ENCODE peak calls at places on chromosomes 2 and 18, in five cellular contexts. P, G, E, Q and I are unnamed samples.

GRCh38 chr2:127187081-127187775 is 32.9 kb downstream of the CYP27C1 start:
- DNase-seq in P (no peak), G (peak; percentile 70), E (no peak), Q (peak; percentile 50), I (no peak)

GRCh38 chr2:219500135-219500534 is 1.4 kb downstream of the GMPPA start:
- DNase-seq in P (no peak), G (no peak), E (no peak), Q (no peak), I (no peak)

GRCh38 chr18:47632970-47633635 is 297.4 kb downstream of the SMAD2 start:
- DNase-seq in P (no peak), G (no peak), E (no peak), Q (no peak), I (no peak)

GRCh38 chr2:230687498-230687897 is 25.1 kb upstream of the CAB39 start:
- DNase-seq in P (no peak), G (no peak), E (no peak), Q (no peak), I (no peak)

GRCh38 chr2:23505984-23506380 is 121.0 kb downstream of the KLHL29 start:
- DNase-seq in P (no peak), G (no peak), E (peak; percentile 29), Q (no peak), I (no peak)

GRCh38 chr2:227793148-227793722 is 20.4 kb upstream of the CCL20 start:
- DNase-seq in P (no peak), G (no peak), E (no peak), Q (no peak), I (no peak)

GRCh38 chr2:25078171-25079049 is 36.5 kb downstream of the EFR3B start:
- DNase-seq in P (peak; percentile 81), G (no peak), E (peak; percentile 26), Q (no peak), I (no peak)

GRCh38 chr2:180376076-180376475 is 369.0 kb upstream of the CWC22 start:
- DNase-seq in P (no peak), G (no peak), E (no peak), Q (no peak), I (no peak)

GRCh38 chr2:231294578-231295362 is 96.3 kb downstream of the ARMC9 start:
- DNase-seq in P (no peak), G (no peak), E (no peak), Q (peak; percentile 80), I (no peak)

GRCh38 chr2:38636069-38636468 is 29.8 kb upstream of the GALM start:
- DNase-seq in P (no peak), G (no peak), E (no peak), Q (no peak), I (no peak)

GRCh38 chr2:19274439-19274838 is 84.0 kb downstream of the OSR1 start:
- DNase-seq in P (no peak), G (no peak), E (no peak), Q (no peak), I (no peak)

GRCh38 chr18:2905802-2906521 is 59.2 kb downstream of the EMILIN2 start:
- DNase-seq in P (no peak), G (no peak), E (no peak), Q (peak; percentile 95), I (peak; percentile 66)

GRCh38 chr18:48552130-48552529 is 13.3 kb downstream of the CTIF start:
- DNase-seq in P (no peak), G (no peak), E (no peak), Q (no peak), I (no peak)

GRCh38 chr2:85605406-85606115 is 3.1 kb upstream of the TMEM150A start:
- DNase-seq in P (peak; percentile 97), G (no peak), E (no peak), Q (no peak), I (no peak)

GRCh38 chr2:107811982-107812381 is 14.7 kb upstream of the RGPD4 start:
- DNase-seq in P (no peak), G (no peak), E (no peak), Q (no peak), I (no peak)

GRCh38 chr2:27261241-27261925 is 1.5 kb downstream of the SLC30A3 start:
- DNase-seq in P (no peak), G (no peak), E (no peak), Q (no peak), I (no peak)
- H3K4me3 ChIP-seq in P (no peak overlapping the region), G (no peak overlapping the region), E (no peak overlapping the region), Q (no peak overlapping the region), I (no peak overlapping the region)

GRCh38 chr2:159117658-159118057 is 149.2 kb downstream of the TANC1 start:
- DNase-seq in P (no peak), G (no peak), E (no peak), Q (no peak), I (no peak)

GRCh38 chr2:159116922-159117321 is 148.5 kb downstream of the TANC1 start:
- DNase-seq in P (no peak), G (no peak), E (no peak), Q (no peak), I (no peak)

GRCh38 chr2:159118115-159118858 is 149.8 kb downstream of the TANC1 start:
- DNase-seq in P (peak; percentile 84), G (no peak), E (peak; percentile 87), Q (peak; percentile 97), I (peak; percentile 86)

GRCh38 chr2:159119652-159120257 is 151.3 kb downstream of the TANC1 start:
- DNase-seq in P (no peak), G (no peak), E (no peak), Q (no peak), I (no peak)

GRCh38 chr2:159118859-159119510 is 150.5 kb downstream of the TANC1 start:
- DNase-seq in P (no peak), G (no peak), E (no peak), Q (no peak), I (no peak)
- TF ChIP-seq CTCF in P (no peak), G (no peak), E (no peak), Q (no peak), I (no peak)

DNA sequence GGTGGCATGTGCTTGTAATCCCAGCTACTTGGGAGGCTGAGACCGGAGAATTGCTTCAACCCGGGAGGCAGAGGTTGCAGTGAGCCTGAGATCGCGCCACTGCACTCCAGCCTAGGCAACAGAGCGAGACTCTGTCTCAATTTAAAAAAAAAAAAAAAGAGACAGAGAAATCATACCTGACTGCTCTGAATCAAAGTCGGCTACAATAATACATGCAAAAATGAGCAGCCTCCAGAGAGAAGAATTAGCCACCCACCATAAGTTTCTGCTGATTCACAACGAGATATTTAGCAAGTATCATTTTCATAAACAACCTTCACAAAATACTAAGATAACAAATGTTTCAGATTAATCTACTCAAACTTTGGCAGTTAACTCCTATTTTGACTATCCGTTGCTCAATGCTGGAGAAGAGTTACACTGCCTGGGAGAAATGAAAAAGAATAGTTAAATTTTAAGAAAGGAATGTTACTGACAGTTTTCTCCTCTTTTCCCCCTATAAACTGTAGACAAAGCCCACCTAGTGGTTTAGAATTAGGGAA is 1.5 kb downstream of the OSBPL1A start:
- DNase-seq in P (no peak), G (no peak), E (no peak), Q (no peak), I (peak; percentile 27)
- H3K4me3 ChIP-seq in P (peak overlapping the region; percentile 79), G (no peak overlapping the region), E (no peak overlapping the region), Q (no peak overlapping the region), I (no peak overlapping the region)

DNA sequence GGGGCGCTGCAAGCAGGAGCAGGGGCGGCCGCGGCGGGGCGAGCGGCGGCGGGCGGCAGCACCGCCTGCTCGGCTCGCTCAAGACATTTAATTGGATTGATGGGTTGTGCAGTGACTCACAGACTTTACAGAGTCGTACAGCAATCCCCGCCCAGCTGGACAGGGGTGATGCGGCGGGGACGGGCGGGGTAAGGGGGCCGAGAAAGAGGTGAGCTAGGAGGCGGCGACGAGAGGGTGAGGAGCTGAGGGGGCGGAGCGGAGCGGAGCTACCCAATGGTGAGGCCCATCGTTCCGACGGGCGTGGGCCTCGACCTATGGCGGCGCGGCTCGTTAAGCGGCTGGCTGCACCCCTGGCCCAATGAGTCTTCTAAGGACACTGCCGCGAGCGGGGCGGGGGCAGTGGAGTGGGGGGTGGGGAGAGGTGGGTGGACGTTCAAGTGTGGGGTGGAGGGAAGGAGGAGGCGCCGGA is 97.1 kb upstream of the SERTAD2 start:
- DNase-seq in P (peak; percentile 98), G (peak; percentile 100), E (peak; percentile 99), Q (peak; percentile 100), I (peak; percentile 100)
- TF ChIP-seq CTCF in P (no peak), G (no peak), E (peak; percentile 44), Q (no peak), I (no peak)

GRCh38 chr2:469521-469920 is 181.6 kb upstream of the ALKAL2 start:
- DNase-seq in P (no peak), G (no peak), E (no peak), Q (no peak), I (no peak)
- H3K4me3 ChIP-seq in P (no peak overlapping the region), G (no peak overlapping the region), E (no peak overlapping the region), Q (no peak overlapping the region), I (no peak overlapping the region)

DNA sequence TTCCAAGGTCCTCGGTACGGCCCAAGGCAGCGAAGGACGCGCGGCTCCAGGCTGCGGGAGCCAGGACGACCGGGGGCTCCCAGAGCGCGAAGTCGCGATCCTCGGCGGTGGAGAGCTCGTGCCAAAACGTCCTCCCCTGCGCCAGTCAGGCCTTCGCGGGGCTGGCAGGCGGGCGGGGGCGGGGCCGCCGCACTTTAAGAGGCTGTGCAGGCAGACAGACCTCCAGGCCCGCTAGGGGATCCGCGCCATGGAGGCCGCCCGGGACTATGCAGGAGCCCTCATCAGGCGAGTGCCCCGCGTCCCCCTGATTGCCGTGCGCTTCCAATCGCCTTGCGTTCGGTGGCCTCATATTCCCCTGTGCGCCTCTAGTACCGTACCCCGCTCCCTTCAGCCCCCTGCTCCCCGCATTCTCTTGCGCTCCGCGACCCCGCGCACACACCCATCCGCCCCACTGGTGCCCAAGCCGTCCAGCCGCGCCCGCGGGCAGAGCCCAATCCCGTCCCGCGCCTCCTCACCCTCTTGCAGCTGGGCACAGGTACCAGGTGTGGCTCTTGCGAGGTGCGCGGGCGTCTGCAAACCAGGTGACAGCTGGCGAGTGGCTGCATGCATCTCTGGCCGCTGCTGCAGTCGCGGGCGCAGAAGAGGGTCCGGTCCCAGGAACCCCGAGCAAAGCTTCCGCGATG is at the start of gene CIDEA:
- DNase-seq in P (no peak), G (no peak), E (no peak), Q (no peak), I (no peak)
- TF ChIP-seq CTCF in P (no peak), G (no peak), E (no peak), Q (no peak), I (no peak)

GRCh38 chr2:191844706-191845105 is 2.2 kb downstream of the CAVIN2 start:
- DNase-seq in P (no peak), G (no peak), E (no peak), Q (no peak), I (no peak)
- H3K4me3 ChIP-seq in P (no peak overlapping the region), G (peak overlapping the region; percentile 46), E (peak overlapping the region; percentile 24), Q (no peak overlapping the region), I (no peak overlapping the region)

GRCh38 chr2:54109848-54110247 is 5.6 kb upstream of the ACYP2 start:
- DNase-seq in P (no peak), G (no peak), E (no peak), Q (no peak), I (no peak)
- TF ChIP-seq CTCF in P (no peak), G (no peak), E (no peak), Q (no peak), I (no peak)

GRCh38 chr2:235496239-235496621 is 2.4 kb downstream of the AGAP1 start:
- DNase-seq in P (no peak), G (no peak), E (no peak), Q (no peak), I (no peak)

GRCh38 chr2:235493775-235494715 is at the start of gene AGAP1:
- DNase-seq in P (peak; percentile 61), G (no peak), E (peak; percentile 88), Q (peak; percentile 97), I (peak; percentile 28)

GRCh38 chr2:235495373-235496238 is 1.8 kb downstream of the AGAP1 start:
- DNase-seq in P (no peak), G (no peak), E (no peak), Q (no peak), I (no peak)

GRCh38 chr2:235493402-235493774 is 455 bp upstream of the AGAP1 start:
- DNase-seq in P (no peak), G (no peak), E (no peak), Q (no peak), I (no peak)

GRCh38 chr2:235494716-235495372 is 1.0 kb downstream of the AGAP1 start:
- DNase-seq in P (no peak), G (no peak), E (no peak), Q (no peak), I (no peak)
- H3K4me3 ChIP-seq in P (peak overlapping the region; percentile 51), G (peak overlapping the region; percentile 80), E (peak overlapping the region; percentile 50), Q (peak overlapping the region; percentile 26), I (no peak overlapping the region)